ENCODE peak calls at places on chromosomes 3 and 15, in four cellular contexts. E, F, T and H are unnamed samples.

GRCh38 chr15:68348064-68348463 is 70.5 kb downstream of the FEM1B start:
- DNase-seq in E (no peak), F (no peak), T (no peak), H (no peak)

GRCh38 chr15:76286231-76286879 is 24.9 kb downstream of the ETFA start:
- DNase-seq in E (no peak), F (no peak), T (no peak), H (no peak)

GRCh38 chr3:146142757-146143156 is 18.2 kb downstream of the PLOD2 start:
- DNase-seq in E (no peak), F (no peak), T (no peak), H (no peak)

GRCh38 chr3:180478695-180479094 is 123.3 kb upstream of the TTC14 start:
- DNase-seq in E (no peak), F (no peak), T (no peak), H (no peak)

GRCh38 chr3:196688349-196688748 is 23.7 kb downstream of the CEP19 start:
- DNase-seq in E (peak; percentile 36), F (no peak), T (no peak), H (peak; percentile 72)

GRCh38 chr3:178960191-178960590 is 111.4 kb downstream of the ZMAT3 start:
- DNase-seq in E (no peak), F (no peak), T (no peak), H (no peak)

GRCh38 chr3:156382458-156383346 is 172.2 kb downstream of the SSR3 start:
- DNase-seq in E (no peak), F (peak; percentile 53), T (no peak), H (no peak)

GRCh38 chr3:56926513-56927282 is 124.9 kb upstream of the ARHGEF3 start:
- DNase-seq in E (peak; percentile 46), F (no peak), T (no peak), H (no peak)

GRCh38 chr3:26145769-26146168 is 355.9 kb downstream of the OXSM start:
- DNase-seq in E (no peak), F (no peak), T (no peak), H (no peak)

GRCh38 chr15:61115241-61115640 is 113.9 kb downstream of the RORA start:
- DNase-seq in E (no peak), F (no peak), T (no peak), H (no peak)

GRCh38 chr15:65133550-65134200 is at the start of gene PDCD7:
- DNase-seq in E (peak; percentile 87), F (peak; percentile 98), T (peak; percentile 83), H (peak; percentile 92)

GRCh38 chr15:26179906-26180305 is 316.8 kb upstream of the ATP10A start:
- DNase-seq in E (no peak), F (peak; percentile 1), T (no peak), H (peak; percentile 8)

GRCh38 chr15:79775821-79776220 is 121.0 kb downstream of the MTHFS start:
- DNase-seq in E (no peak), F (no peak), T (no peak), H (no peak)

GRCh38 chr15:82554351-82554750 is 14.1 kb upstream of the RPS17 start:
- DNase-seq in E (no peak), F (no peak), T (no peak), H (no peak)

GRCh38 chr15:55222588-55222987 is 25.8 kb upstream of the RSL24D1 start:
- DNase-seq in E (no peak), F (no peak), T (no peak), H (no peak)

GRCh38 chr3:79297242-79297641 is 470.6 kb downstream of the ROBO1 start:
- DNase-seq in E (no peak), F (no peak), T (no peak), H (no peak)

GRCh38 chr15:99181544-99181943 is 67.8 kb downstream of the TTC23 start:
- DNase-seq in E (peak; percentile 51), F (no peak), T (no peak), H (no peak)

GRCh38 chr15:99564221-99565030 is 1.4 kb upstream of the MEF2A start:
- DNase-seq in E (peak; percentile 55), F (no peak), T (no peak), H (no peak)

GRCh38 chr3:158258619-158259018 is 148.7 kb downstream of the RSRC1 start:
- DNase-seq in E (no peak), F (no peak), T (no peak), H (no peak)

GRCh38 chr3:51813539-51813938 is 34.5 kb upstream of the IQCF6 start:
- DNase-seq in E (no peak), F (no peak), T (no peak), H (peak; percentile 69)

GRCh38 chr3:149579161-149579560 is 78.7 kb downstream of the WWTR1 start:
- DNase-seq in E (no peak), F (no peak), T (no peak), H (no peak)

GRCh38 chr3:156509209-156510174 is 45.4 kb downstream of the SSR3 start:
- DNase-seq in E (no peak), F (peak; percentile 63), T (no peak), H (no peak)

GRCh38 chr15:68816795-68817303 is 3.8 kb downstream of the ANP32A start:
- DNase-seq in E (no peak), F (no peak), T (no peak), H (peak; percentile 44)

GRCh38 chr15:68982976-68983550 is 31.4 kb upstream of the NOX5 start:
- DNase-seq in E (no peak), F (no peak), T (no peak), H (peak; percentile 15)

GRCh38 chr3:123700791-123701712 is 116.2 kb upstream of the HACD2 start:
- DNase-seq in E (peak; percentile 93), F (no peak), T (no peak), H (peak; percentile 60)

GRCh38 chr3:99774467-99774866 is 43.2 kb upstream of the CMSS1 start:
- DNase-seq in E (no peak), F (no peak), T (no peak), H (no peak)

GRCh38 chr3:32301426-32301825 is 62.9 kb downstream of the CMTM8 start:
- DNase-seq in E (no peak), F (no peak), T (no peak), H (no peak)

GRCh38 chr15:93378547-93378946 is 289.5 kb upstream of the RGMA start:
- DNase-seq in E (peak; percentile 71), F (no peak), T (no peak), H (no peak)

GRCh38 chr15:93384886-93385285 is 295.9 kb upstream of the RGMA start:
- DNase-seq in E (no peak), F (no peak), T (no peak), H (no peak)

DNA sequence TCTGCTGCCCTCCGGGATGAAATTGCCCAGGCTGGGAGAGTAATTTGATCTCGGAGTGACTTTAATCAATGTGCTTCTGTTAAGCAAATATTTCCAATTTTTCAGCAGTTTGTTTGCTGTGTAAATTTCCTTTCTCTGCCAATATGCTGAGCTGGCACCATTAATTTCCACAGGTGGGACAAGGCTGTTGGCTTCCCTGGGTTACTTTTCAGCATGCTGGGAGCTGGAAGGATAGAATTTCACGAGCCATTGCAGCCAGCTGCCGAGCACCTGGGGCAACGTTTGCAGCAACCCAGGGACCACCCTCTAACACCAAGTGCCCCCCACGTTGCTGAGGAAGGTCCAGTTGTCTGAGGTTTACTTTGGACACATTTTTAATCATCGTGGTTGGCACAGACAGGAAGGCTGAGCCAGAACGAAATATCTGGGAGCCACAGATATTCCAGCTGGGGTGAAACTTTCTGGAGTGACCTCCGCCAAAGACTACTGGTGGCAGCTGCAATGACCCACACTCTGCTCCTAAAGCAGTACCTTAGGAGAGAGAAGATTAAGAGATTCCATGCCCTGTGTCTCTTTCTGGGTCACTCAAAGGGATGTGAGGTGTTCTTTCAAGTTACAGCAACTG is 293.3 kb upstream of the RGMA start:
- DNase-seq in E (no peak), F (no peak), T (no peak), H (no peak)
- TF ChIP-seq POLR2A in E (no peak), F (no peak), T (no peak), H (no peak)

GRCh38 chr3:50155491-50155878 is 361 bp downstream of the SEMA3F start:
- DNase-seq in E (no peak), F (no peak), T (no peak), H (no peak)

GRCh38 chr3:50154840-50155490 is at the start of gene SEMA3F:
- DNase-seq in E (peak; percentile 48), F (peak; percentile 70), T (peak; percentile 89), H (peak; percentile 94)

GRCh38 chr3:50155891-50156290 is 767 bp downstream of the SEMA3F start:
- DNase-seq in E (no peak), F (no peak), T (no peak), H (no peak)

GRCh38 chr3:50153782-50154475 is 1.2 kb upstream of the SEMA3F start:
- DNase-seq in E (no peak), F (no peak), T (no peak), H (no peak)

GRCh38 chr3:50154476-50154839 is 666 bp upstream of the SEMA3F start:
- DNase-seq in E (no peak), F (peak; percentile 48), T (no peak), H (no peak)
- TF ChIP-seq CTCF in E (peak; percentile 12), F (peak; percentile 20), T (peak; percentile 20), H (peak; percentile 34)

GRCh38 chr15:66503780-66504562 is 684 bp downstream of the RPL4 start:
- DNase-seq in E (no peak), F (no peak), T (no peak), H (no peak)

GRCh38 chr15:66502491-66502890 is 2.2 kb downstream of the RPL4 start:
- DNase-seq in E (no peak), F (no peak), T (no peak), H (no peak)

GRCh38 chr15:66505818-66506217 is 692 bp downstream of the ZWILCH start:
- DNase-seq in E (no peak), F (no peak), T (no peak), H (no peak)

GRCh38 chr15:66504563-66505429 is at the start of the genes RPL4 and ZWILCH:
- DNase-seq in E (peak; percentile 79), F (peak; percentile 86), T (peak; percentile 85), H (peak; percentile 95)

GRCh38 chr15:66505430-66505811 is 295 bp downstream of the ZWILCH start:
- DNase-seq in E (no peak), F (peak; percentile 72), T (no peak), H (no peak)
- H3K4me1 ChIP-seq in E (peaks cover 7% of the 10 kb centered on the region), F (peaks cover 43% of the 10 kb centered on the region), T (peaks cover 30% of the 10 kb centered on the region), H (peaks cover 20% of the 10 kb centered on the region)

GRCh38 chr15:57223345-57223744 is 153.0 kb upstream of the CGNL1 start:
- DNase-seq in E (no peak), F (no peak), T (no peak), H (no peak)

GRCh38 chr15:57223887-57224286 is 152.4 kb upstream of the CGNL1 start:
- DNase-seq in E (no peak), F (no peak), T (no peak), H (no peak)

GRCh38 chr15:57217716-57218598 is 158.3 kb upstream of the CGNL1 start:
- DNase-seq in E (no peak), F (no peak), T (no peak), H (no peak)

GRCh38 chr15:57218826-57219576 is 157.3 kb upstream of the CGNL1 start:
- DNase-seq in E (no peak), F (no peak), T (no peak), H (no peak)

GRCh38 chr15:57220220-57220619 is 156.1 kb upstream of the CGNL1 start:
- DNase-seq in E (no peak), F (no peak), T (no peak), H (no peak)
- TF ChIP-seq POLR2A in E (no peak), F (no peak), T (no peak), H (no peak)